ENCODE peak calls at places on chromosomes 6 and 20, in nine cellular contexts. I is adrenal gland; J is D341Med; O is activated T-cell treated with anti-CD3 and anti-CD28 coated beads, Interleukin-2, amount 50 U/mL, for 4 hours; X is left cardiac atrium; K is NCI-H345; A is CD4-positive, CD25-positive, alpha-beta regulatory T cell; H is HFFc6; G is HT1080. V is an unnamed sample.

GRCh38 chr6:53913286-53913685 is 118.5 kb downstream of the LRRC1 start:
- DNase-seq in I (no peak), J (no peak), O (no peak), X (no peak), K (no peak), A (no peak), H (no peak), G (no peak), V (no peak)

GRCh38 chr6:42316390-42316970 is 98.8 kb upstream of the MRPS10 start:
- DNase-seq in I (no peak), J (no peak), O (no peak), X (no peak), K (no peak), A (no peak), H (peak; percentile 56), G (peak; percentile 83), V (peak; percentile 41)

GRCh38 chr6:45032426-45032825 is 295.7 kb upstream of the RUNX2 start:
- DNase-seq in I (no peak), J (no peak), O (no peak), X (no peak), K (no peak), A (no peak), H (no peak), G (no peak), V (no peak)

GRCh38 chr20:4730782-4731181 is 9.1 kb downstream of the PRND start:
- DNase-seq in I (no peak), J (no peak), O (no peak), X (no peak), K (peak; percentile 59), A (no peak), H (no peak), G (no peak), V (no peak)

GRCh38 chr6:150846641-150847040 is 18.9 kb upstream of the MTHFD1L start:
- DNase-seq in I (no peak), J (no peak), O (no peak), X (no peak), K (no peak), A (no peak), H (no peak), G (no peak), V (no peak)

GRCh38 chr6:74720923-74721322 is 484.9 kb downstream of the COL12A1 start:
- DNase-seq in I (no peak), J (no peak), O (no peak), X (no peak), K (no peak), A (no peak), H (no peak), G (peak; percentile 4), V (no peak)

GRCh38 chr20:23155141-23155590 is 69.0 kb upstream of the CD93 start:
- DNase-seq in I (no peak), J (no peak), O (no peak), X (no peak), K (no peak), A (no peak), H (no peak), G (no peak), V (no peak)

GRCh38 chr6:98880486-98880885 is 46.1 kb downstream of the POU3F2 start:
- DNase-seq in I (no peak), J (no peak), O (no peak), X (no peak), K (no peak), A (no peak), H (no peak), G (no peak), V (no peak)

GRCh38 chr20:1002682-1003561 is 811 bp upstream of the RSPO4 start:
- DNase-seq in I (no peak), J (no peak), O (no peak), X (no peak), K (no peak), A (no peak), H (no peak), G (no peak), V (no peak)

GRCh38 chr20:49593441-49594142 is 25.7 kb upstream of the PTGIS start:
- DNase-seq in I (no peak), J (no peak), O (no peak), X (peak; percentile 27), K (no peak), A (no peak), H (no peak), G (no peak), V (peak; percentile 49)

GRCh38 chr6:134464690-134465411 is 146.9 kb upstream of the SGK1 start:
- DNase-seq in I (no peak), J (no peak), O (no peak), X (no peak), K (peak; percentile 36), A (no peak), H (no peak), G (peak; percentile 82), V (peak; percentile 2)

GRCh38 chr6:13874191-13874549 is 50.6 kb upstream of the RNF182 start:
- DNase-seq in I (no peak), J (no peak), O (no peak), X (no peak), K (no peak), A (no peak), H (no peak), G (no peak), V (no peak)

GRCh38 chr6:170177383-170178265 is 113.3 kb downstream of the DLL1 start:
- DNase-seq in I (peak; percentile 19), J (peak; percentile 41), O (no peak), X (no peak), K (peak; percentile 45), A (peak; percentile 28), H (no peak), G (no peak), V (peak; percentile 32)

GRCh38 chr6:87908978-87909802 is 138.5 kb upstream of the SPACA1 start:
- DNase-seq in I (no peak), J (no peak), O (no peak), X (no peak), K (no peak), A (no peak), H (no peak), G (no peak), V (no peak)

GRCh38 chr20:50376888-50377459 is 133.2 kb upstream of the PTPN1 start:
- DNase-seq in I (no peak), J (no peak), O (no peak), X (no peak), K (peak; percentile 50), A (no peak), H (no peak), G (no peak), V (peak; percentile 81)

V was measured in trophoblast cell.